ENCODE peak calls at places on chromosomes 7 and 10, in six cellular contexts. One of them, this sample, is unnamed. For H3K79me2 and H3K4me1, the result is how much of the 10 kb centered on the place peaks cover.

GRCh38 chr10:51503378-51503777 is 196.0 kb downstream of the CSTF2T start:
- DNase-seq in K562: no peak
- DNase-seq in GM12878: no peak
- DNase-seq in HepG2: no peak
- DNase-seq in H1: no peak
- DNase-seq in HCT116: no peak
- DNase-seq in this sample: no peak

GRCh38 chr10:34528320-34528719 is 286.8 kb downstream of the PARD3 start:
- DNase-seq in GM12878: no peak
- DNase-seq in HCT116: peak
- DNase-seq in H1: no peak
- DNase-seq in K562: no peak
- DNase-seq in HepG2: peak
- DNase-seq in this sample: no peak

GRCh38 chr10:43781480-43782361 is 133.0 kb upstream of the ZNF32 start:
- DNase-seq in K562: no peak
- DNase-seq in HCT116: no peak
- DNase-seq in GM12878: peak
- DNase-seq in H1: no peak
- DNase-seq in HepG2: peak
- DNase-seq in this sample: peak

GRCh38 chr7:96388166-96388565 is 66.3 kb upstream of the SLC25A13 start:
- DNase-seq in HCT116: no peak
- DNase-seq in HepG2: no peak
- DNase-seq in K562: no peak
- DNase-seq in GM12878: no peak
- DNase-seq in H1: no peak
- DNase-seq in this sample: no peak

GRCh38 chr7:158489462-158490155 is 98.0 kb downstream of the PTPRN2 start:
- DNase-seq in K562: no peak
- DNase-seq in HepG2: no peak
- DNase-seq in HCT116: no peak
- DNase-seq in GM12878: no peak
- DNase-seq in H1: no peak
- DNase-seq in this sample: no peak

GRCh38 chr7:44324204-44325126 is 929 bp downstream of the CAMK2B start:
- DNase-seq in K562: no peak
- DNase-seq in H1: peak
- DNase-seq in GM12878: no peak
- DNase-seq in HCT116: no peak
- DNase-seq in HepG2: no peak
- DNase-seq in this sample: peak

GRCh38 chr10:130137659-130138478 is 1.7 kb downstream of the GLRX3 start:
- DNase-seq in HepG2: no peak
- DNase-seq in K562: no peak
- DNase-seq in HCT116: no peak
- DNase-seq in GM12878: no peak
- DNase-seq in H1: no peak
- DNase-seq in this sample: no peak

GRCh38 chr10:122301055-122301810 is 30.1 kb downstream of the BTBD16 start:
- DNase-seq in GM12878: no peak
- DNase-seq in HCT116: no peak
- DNase-seq in HepG2: no peak
- DNase-seq in K562: no peak
- DNase-seq in H1: no peak
- DNase-seq in this sample: no peak

GRCh38 chr7:121480566-121481335 is 84.6 kb upstream of the FAM3C start:
- DNase-seq in HepG2: no peak
- DNase-seq in GM12878: no peak
- DNase-seq in K562: no peak
- DNase-seq in H1: no peak
- DNase-seq in HCT116: no peak
- DNase-seq in this sample: no peak

GRCh38 chr7:24971333-24972165 is 8.4 kb downstream of the OSBPL3 start:
- DNase-seq in HepG2: peak
- DNase-seq in HCT116: peak
- DNase-seq in GM12878: no peak
- DNase-seq in H1: no peak
- DNase-seq in K562: peak
- DNase-seq in this sample: peak

GRCh38 chr7:142181966-142182365 is 70.4 kb downstream of the MGAM2 start:
- DNase-seq in K562: no peak
- DNase-seq in H1: no peak
- DNase-seq in HepG2: no peak
- DNase-seq in HCT116: no peak
- DNase-seq in GM12878: no peak
- DNase-seq in this sample: no peak

GRCh38 chr10:77877461-77878344 is 48.9 kb downstream of the DLG5 start:
- DNase-seq in GM12878: peak
- DNase-seq in K562: no peak
- DNase-seq in HCT116: no peak
- DNase-seq in HepG2: no peak
- DNase-seq in H1: peak
- DNase-seq in this sample: peak

GRCh38 chr7:155449008-155449879 is 8.7 kb upstream of the EN2 start:
- DNase-seq in H1: peak
- DNase-seq in GM12878: no peak
- DNase-seq in K562: no peak
- DNase-seq in HCT116: no peak
- DNase-seq in HepG2: no peak
- DNase-seq in this sample: peak

GRCh38 chr7:48261696-48262095 is 90.4 kb downstream of the ABCA13 start:
- DNase-seq in K562: no peak
- DNase-seq in HepG2: no peak
- DNase-seq in GM12878: no peak
- DNase-seq in H1: no peak
- DNase-seq in HCT116: no peak
- DNase-seq in this sample: no peak

GRCh38 chr10:17872191-17873091 is 63.3 kb downstream of the MRC1 start:
- DNase-seq in GM12878: no peak
- DNase-seq in HepG2: peak
- DNase-seq in HCT116: peak
- DNase-seq in K562: peak
- DNase-seq in H1: no peak
- DNase-seq in this sample: no peak

DNA sequence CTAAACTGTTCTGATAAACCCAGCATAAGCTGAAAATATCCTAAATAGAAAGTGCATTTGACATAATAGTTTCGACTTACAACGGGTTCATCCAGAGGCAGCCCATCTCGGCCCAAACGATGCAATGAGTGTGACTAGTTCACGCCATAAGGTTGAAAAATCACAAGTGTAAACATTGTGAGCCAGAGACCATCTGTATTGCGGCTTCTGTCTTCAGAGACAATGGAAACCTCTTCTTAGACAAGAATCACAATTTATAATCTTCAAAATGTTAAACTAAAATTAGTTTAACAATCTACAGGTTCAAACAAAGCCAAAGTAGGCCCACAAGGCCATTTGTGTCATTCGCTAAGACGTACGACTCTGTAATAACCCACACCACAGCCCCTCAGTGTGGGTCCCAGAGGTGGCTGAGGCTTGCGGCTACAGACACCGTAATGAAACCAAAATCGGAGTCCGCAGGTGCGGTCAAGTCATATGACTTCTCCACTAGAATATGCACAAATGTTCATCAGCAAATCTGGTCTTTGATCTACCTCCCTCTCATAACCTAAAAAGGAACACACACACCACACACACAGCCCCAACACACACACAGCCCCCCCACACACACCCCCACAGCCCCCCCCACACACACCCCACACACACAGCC is 81.8 kb downstream of the DIP2C start:
- DNase-seq in GM12878: no peak
- DNase-seq in HCT116: no peak
- DNase-seq in HepG2: no peak
- DNase-seq in K562: no peak
- DNase-seq in H1: no peak
- DNase-seq in this sample: no peak
- H3K79me2 ChIP-seq in GM12878: under half
- H3K79me2 ChIP-seq in HCT116: under half
- H3K79me2 ChIP-seq in HepG2: under half
- H3K79me2 ChIP-seq in K562: under half
- H3K79me2 ChIP-seq in H1: under half
- H3K79me2 ChIP-seq in this sample: half or more

GRCh38 chr7:29486191-29486700 is 77.4 kb upstream of the PRR15 start:
- DNase-seq in HepG2: no peak
- DNase-seq in HCT116: no peak
- DNase-seq in K562: no peak
- DNase-seq in H1: no peak
- DNase-seq in GM12878: no peak
- DNase-seq in this sample: no peak

GRCh38 chr7:29488203-29488970 is 75.2 kb upstream of the PRR15 start:
- DNase-seq in GM12878: no peak
- DNase-seq in HepG2: peak
- DNase-seq in H1: no peak
- DNase-seq in K562: no peak
- DNase-seq in HCT116: no peak
- DNase-seq in this sample: no peak

GRCh38 chr7:29490094-29490607 is 73.5 kb upstream of the PRR15 start:
- DNase-seq in K562: no peak
- DNase-seq in GM12878: no peak
- DNase-seq in HCT116: no peak
- DNase-seq in H1: no peak
- DNase-seq in HepG2: no peak
- DNase-seq in this sample: no peak

GRCh38 chr7:29487424-29487823 is 76.2 kb upstream of the PRR15 start:
- DNase-seq in K562: no peak
- DNase-seq in H1: no peak
- DNase-seq in HepG2: no peak
- DNase-seq in GM12878: no peak
- DNase-seq in HCT116: no peak
- DNase-seq in this sample: no peak

GRCh38 chr7:29488977-29489376 is 74.7 kb upstream of the PRR15 start:
- DNase-seq in H1: no peak
- DNase-seq in HCT116: no peak
- DNase-seq in GM12878: no peak
- DNase-seq in HepG2: peak
- DNase-seq in K562: no peak
- DNase-seq in this sample: no peak
- H3K4me1 ChIP-seq in H1: under half
- H3K4me1 ChIP-seq in HCT116: under half
- H3K4me1 ChIP-seq in GM12878: under half
- H3K4me1 ChIP-seq in HepG2: half or more
- H3K4me1 ChIP-seq in K562: under half
- H3K4me1 ChIP-seq in this sample: under half

GRCh38 chr7:117582219-117582704 is 102.4 kb downstream of the CFTR start:
- DNase-seq in K562: no peak
- DNase-seq in HCT116: no peak
- DNase-seq in H1: no peak
- DNase-seq in HepG2: no peak
- DNase-seq in GM12878: no peak
- DNase-seq in this sample: no peak
- TF ChIP-seq SIN3A in K562: no peak
- TF ChIP-seq SIN3A in HCT116: no peak
- TF ChIP-seq SIN3A in H1: no peak
- TF ChIP-seq SIN3A in HepG2: no peak
- TF ChIP-seq SIN3A in GM12878: no peak
- TF ChIP-seq SIN3A in this sample: no peak

GRCh38 chr10:31888442-31888841 is 40.2 kb downstream of the ARHGAP12 start:
- DNase-seq in HepG2: peak
- DNase-seq in K562: no peak
- DNase-seq in GM12878: no peak
- DNase-seq in H1: no peak
- DNase-seq in HCT116: no peak
- DNase-seq in this sample: no peak

GRCh38 chr10:31884386-31884785 is 44.2 kb downstream of the ARHGAP12 start:
- DNase-seq in GM12878: no peak
- DNase-seq in K562: no peak
- DNase-seq in H1: no peak
- DNase-seq in HepG2: no peak
- DNase-seq in HCT116: no peak
- DNase-seq in this sample: no peak

GRCh38 chr10:31886885-31887284 is 41.7 kb downstream of the ARHGAP12 start:
- DNase-seq in HepG2: no peak
- DNase-seq in K562: no peak
- DNase-seq in GM12878: no peak
- DNase-seq in HCT116: no peak
- DNase-seq in H1: no peak
- DNase-seq in this sample: no peak

GRCh38 chr10:31887850-31888249 is 40.8 kb downstream of the ARHGAP12 start:
- DNase-seq in H1: no peak
- DNase-seq in HepG2: no peak
- DNase-seq in K562: no peak
- DNase-seq in GM12878: no peak
- DNase-seq in HCT116: no peak
- DNase-seq in this sample: no peak
- H3K79me2 ChIP-seq in H1: under half
- H3K79me2 ChIP-seq in HepG2: half or more
- H3K79me2 ChIP-seq in K562: under half
- H3K79me2 ChIP-seq in GM12878: under half
- H3K79me2 ChIP-seq in HCT116: half or more
- H3K79me2 ChIP-seq in this sample: half or more

DNA sequence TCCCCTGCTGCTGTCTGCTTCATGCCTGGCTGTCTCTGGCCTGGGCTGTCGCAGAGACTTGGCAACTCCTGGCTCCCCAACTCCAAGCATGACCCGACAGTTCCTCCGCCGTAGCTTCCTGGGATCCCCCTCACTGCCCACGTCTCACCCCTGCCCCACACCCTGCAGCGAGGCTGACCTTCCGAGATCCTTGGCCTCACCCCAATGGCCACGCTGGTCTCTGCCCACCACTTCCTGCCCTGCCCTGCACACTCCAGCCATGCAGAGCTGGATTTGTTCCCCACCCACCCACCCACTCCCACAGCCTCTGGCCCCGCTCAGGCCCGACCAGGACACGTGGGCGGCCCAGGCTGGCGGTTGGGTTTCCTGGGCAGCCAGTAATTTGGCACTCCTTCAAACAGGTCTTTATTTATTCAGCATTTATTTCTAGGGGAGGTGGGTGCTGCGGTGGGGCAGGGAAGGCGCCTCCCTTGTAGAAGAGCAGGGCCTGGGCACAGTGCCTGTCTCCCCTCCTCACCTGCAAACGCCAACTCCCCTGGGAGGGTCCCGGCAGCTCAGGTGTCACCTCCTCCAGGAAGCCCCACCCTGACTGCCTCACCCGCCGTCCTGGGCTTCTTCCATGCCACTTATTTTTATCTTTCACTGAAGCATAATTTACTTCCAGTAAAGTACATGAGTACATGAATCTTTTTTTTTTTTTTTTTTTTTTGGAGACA is 25.5 kb downstream of the GTF2IRD1 start:
- DNase-seq in GM12878: no peak
- DNase-seq in K562: no peak
- DNase-seq in HCT116: no peak
- DNase-seq in H1: no peak
- DNase-seq in HepG2: no peak
- DNase-seq in this sample: peak
- H3K4me1 ChIP-seq in GM12878: under half
- H3K4me1 ChIP-seq in K562: under half
- H3K4me1 ChIP-seq in HCT116: half or more
- H3K4me1 ChIP-seq in H1: under half
- H3K4me1 ChIP-seq in HepG2: half or more
- H3K4me1 ChIP-seq in this sample: half or more

GRCh38 chr7:35905555-35905954 is 104.7 kb downstream of the SEPTIN7 start:
- DNase-seq in K562: no peak
- DNase-seq in HepG2: no peak
- DNase-seq in HCT116: no peak
- DNase-seq in GM12878: no peak
- DNase-seq in H1: no peak
- DNase-seq in this sample: no peak
- TF ChIP-seq SIN3A in K562: no peak
- TF ChIP-seq SIN3A in HepG2: no peak
- TF ChIP-seq SIN3A in HCT116: no peak
- TF ChIP-seq SIN3A in GM12878: no peak
- TF ChIP-seq SIN3A in H1: no peak
- TF ChIP-seq SIN3A in this sample: no peak

GRCh38 chr7:151631149-151631967 is 111.7 kb upstream of the RHEB start:
- DNase-seq in H1: no peak
- DNase-seq in K562: peak
- DNase-seq in HepG2: no peak
- DNase-seq in GM12878: peak
- DNase-seq in HCT116: no peak
- DNase-seq in this sample: no peak
- H3K79me2 ChIP-seq in H1: under half
- H3K79me2 ChIP-seq in K562: under half
- H3K79me2 ChIP-seq in HepG2: under half
- H3K79me2 ChIP-seq in GM12878: under half
- H3K79me2 ChIP-seq in HCT116: under half
- H3K79me2 ChIP-seq in this sample: under half